ENCODE peak calls at places on chromosomes 7 and 10, in six cellular contexts. One of them, this sample, is unnamed. For H3K27me3, the result is how much of the 10 kb centered on the place peaks cover.

GRCh38 chr7:27641576-27642230 is 21.0 kb downstream of the HIBADH start:
- DNase-seq in left lung: no peak
- DNase-seq in heart right ventricle: no peak
- DNase-seq in BJ: no peak
- DNase-seq in body of pancreas: no peak
- DNase-seq in GM23248: peak
- DNase-seq in this sample: no peak

GRCh38 chr7:7220821-7221220 is 38.5 kb downstream of the C1GALT1 start:
- DNase-seq in left lung: no peak
- DNase-seq in heart right ventricle: no peak
- DNase-seq in BJ: no peak
- DNase-seq in body of pancreas: no peak
- DNase-seq in GM23248: no peak
- DNase-seq in this sample: no peak

GRCh38 chr7:135678612-135679575 is 16.6 kb downstream of the STMP1 start:
- DNase-seq in left lung: peak
- DNase-seq in heart right ventricle: peak
- DNase-seq in BJ: peak
- DNase-seq in body of pancreas: peak
- DNase-seq in GM23248: peak
- DNase-seq in this sample: peak

GRCh38 chr7:143372070-143372469 is 9.1 kb upstream of the ZYX start:
- DNase-seq in left lung: peak
- DNase-seq in heart right ventricle: peak
- DNase-seq in BJ: no peak
- DNase-seq in body of pancreas: no peak
- DNase-seq in GM23248: no peak
- DNase-seq in this sample: no peak

GRCh38 chr10:112532053-112532658 is 85.1 kb downstream of the VTI1A start:
- DNase-seq in left lung: no peak
- DNase-seq in heart right ventricle: no peak
- DNase-seq in BJ: no peak
- DNase-seq in body of pancreas: no peak
- DNase-seq in GM23248: no peak
- DNase-seq in this sample: no peak

GRCh38 chr10:19628767-19629443 is 187.3 kb upstream of the PLXDC2 start:
- DNase-seq in left lung: no peak
- DNase-seq in heart right ventricle: no peak
- DNase-seq in BJ: no peak
- DNase-seq in body of pancreas: no peak
- DNase-seq in GM23248: peak
- DNase-seq in this sample: no peak

GRCh38 chr10:33180390-33180789 is 154.1 kb downstream of the NRP1 start:
- DNase-seq in left lung: no peak
- DNase-seq in heart right ventricle: no peak
- DNase-seq in BJ: no peak
- DNase-seq in body of pancreas: no peak
- DNase-seq in GM23248: peak
- DNase-seq in this sample: no peak

GRCh38 chr7:140639366-140640053 is 1.1 kb downstream of the DENND2A start:
- DNase-seq in left lung: no peak
- DNase-seq in heart right ventricle: peak
- DNase-seq in BJ: peak
- DNase-seq in body of pancreas: no peak
- DNase-seq in GM23248: peak
- DNase-seq in this sample: no peak

GRCh38 chr10:11160982-11161554 is 143.4 kb downstream of the CELF2 start:
- DNase-seq in left lung: no peak
- DNase-seq in heart right ventricle: no peak
- DNase-seq in BJ: no peak
- DNase-seq in body of pancreas: peak
- DNase-seq in GM23248: no peak
- DNase-seq in this sample: no peak

GRCh38 chr10:103757531-103758293 is 97.7 kb downstream of the SH3PXD2A start:
- DNase-seq in left lung: peak
- DNase-seq in heart right ventricle: peak
- DNase-seq in BJ: peak
- DNase-seq in body of pancreas: peak
- DNase-seq in GM23248: peak
- DNase-seq in this sample: no peak

GRCh38 chr7:96414931-96415292 is 93.0 kb upstream of the SLC25A13 start:
- DNase-seq in left lung: no peak
- DNase-seq in heart right ventricle: peak
- DNase-seq in BJ: no peak
- DNase-seq in body of pancreas: peak
- DNase-seq in GM23248: peak
- DNase-seq in this sample: no peak

GRCh38 chr7:50653116-50653854 is 88.1 kb upstream of the DDC start:
- DNase-seq in left lung: no peak
- DNase-seq in heart right ventricle: no peak
- DNase-seq in BJ: no peak
- DNase-seq in body of pancreas: peak
- DNase-seq in GM23248: peak
- DNase-seq in this sample: no peak

GRCh38 chr7:139505563-139505962 is 17.9 kb upstream of the CLEC2L start:
- DNase-seq in left lung: no peak
- DNase-seq in heart right ventricle: no peak
- DNase-seq in BJ: no peak
- DNase-seq in body of pancreas: no peak
- DNase-seq in GM23248: peak
- DNase-seq in this sample: no peak

GRCh38 chr10:2933041-2933440 is 134.3 kb upstream of the PFKP start:
- DNase-seq in left lung: no peak
- DNase-seq in heart right ventricle: no peak
- DNase-seq in BJ: no peak
- DNase-seq in body of pancreas: no peak
- DNase-seq in GM23248: no peak
- DNase-seq in this sample: no peak

GRCh38 chr10:17003151-17003550 is 126.5 kb downstream of the CUBN start:
- DNase-seq in left lung: no peak
- DNase-seq in heart right ventricle: no peak
- DNase-seq in BJ: no peak
- DNase-seq in body of pancreas: no peak
- DNase-seq in GM23248: peak
- DNase-seq in this sample: no peak

GRCh38 chr10:17067549-17068264 is 61.9 kb downstream of the CUBN start:
- DNase-seq in left lung: no peak
- DNase-seq in heart right ventricle: no peak
- DNase-seq in BJ: no peak
- DNase-seq in body of pancreas: no peak
- DNase-seq in GM23248: peak
- DNase-seq in this sample: no peak

GRCh38 chr7:150566123-150566522 is 1.1 kb upstream of the GIMAP4 start:
- DNase-seq in left lung: no peak
- DNase-seq in heart right ventricle: no peak
- DNase-seq in BJ: no peak
- DNase-seq in body of pancreas: no peak
- DNase-seq in GM23248: no peak
- DNase-seq in this sample: no peak

GRCh38 chr10:57961487-57961886 is 306.2 kb downstream of the IPMK start:
- DNase-seq in left lung: no peak
- DNase-seq in heart right ventricle: no peak
- DNase-seq in BJ: no peak
- DNase-seq in body of pancreas: no peak
- DNase-seq in GM23248: no peak
- DNase-seq in this sample: no peak

GRCh38 chr7:38660427-38661099 is 29.4 kb upstream of the AMPH start:
- DNase-seq in left lung: no peak
- DNase-seq in heart right ventricle: no peak
- DNase-seq in BJ: no peak
- DNase-seq in body of pancreas: no peak
- DNase-seq in GM23248: peak
- DNase-seq in this sample: no peak

GRCh38 chr10:68647928-68648327 is 73.1 kb upstream of the CCAR1 start:
- DNase-seq in left lung: no peak
- DNase-seq in heart right ventricle: no peak
- DNase-seq in BJ: peak
- DNase-seq in body of pancreas: no peak
- DNase-seq in GM23248: peak
- DNase-seq in this sample: no peak

GRCh38 chr7:133275008-133275407 is 22.1 kb downstream of the EXOC4 start:
- DNase-seq in left lung: no peak
- DNase-seq in heart right ventricle: no peak
- DNase-seq in BJ: no peak
- DNase-seq in body of pancreas: no peak
- DNase-seq in GM23248: no peak
- DNase-seq in this sample: no peak

GRCh38 chr10:99524050-99524666 is 8.6 kb upstream of the NKX2-3 start:
- DNase-seq in left lung: no peak
- DNase-seq in heart right ventricle: no peak
- DNase-seq in BJ: no peak
- DNase-seq in body of pancreas: no peak
- DNase-seq in GM23248: no peak
- DNase-seq in this sample: no peak

GRCh38 chr10:99522511-99523250 is 10.1 kb upstream of the NKX2-3 start:
- DNase-seq in left lung: no peak
- DNase-seq in heart right ventricle: no peak
- DNase-seq in BJ: no peak
- DNase-seq in body of pancreas: no peak
- DNase-seq in GM23248: no peak
- DNase-seq in this sample: no peak

GRCh38 chr10:99522078-99522479 is 10.7 kb upstream of the NKX2-3 start:
- DNase-seq in left lung: no peak
- DNase-seq in heart right ventricle: no peak
- DNase-seq in BJ: no peak
- DNase-seq in body of pancreas: no peak
- DNase-seq in GM23248: no peak
- DNase-seq in this sample: no peak

GRCh38 chr10:99524736-99525380 is 7.9 kb upstream of the NKX2-3 start:
- DNase-seq in left lung: no peak
- DNase-seq in heart right ventricle: no peak
- DNase-seq in BJ: no peak
- DNase-seq in body of pancreas: no peak
- DNase-seq in GM23248: no peak
- DNase-seq in this sample: no peak

DNA sequence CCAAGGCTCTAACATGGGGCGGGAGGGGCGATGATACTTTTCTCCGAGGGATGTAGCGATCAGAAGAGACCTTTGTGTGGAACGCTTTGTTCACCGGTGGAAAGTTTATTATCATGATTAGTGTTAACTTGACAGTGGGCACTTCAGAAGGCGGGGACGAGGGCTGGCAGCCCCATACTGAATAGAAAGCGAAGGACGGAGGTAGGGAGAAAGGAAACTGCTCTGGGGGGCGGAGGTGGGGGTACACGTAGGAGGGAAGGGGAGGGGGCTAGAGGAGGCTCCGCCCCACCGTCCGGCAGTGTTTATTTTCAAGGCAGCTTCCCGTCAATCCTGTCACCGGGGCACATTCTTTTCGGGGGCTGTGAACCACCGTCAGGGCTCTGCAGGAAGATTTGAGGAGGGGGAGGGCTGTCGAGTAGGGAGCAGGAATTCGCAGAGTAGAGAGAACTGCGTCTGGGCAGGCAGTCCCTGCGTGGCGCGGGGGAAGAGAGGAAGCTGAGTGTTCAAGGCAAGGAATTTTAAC is 9.4 kb upstream of the NKX2-3 start:
- DNase-seq in left lung: no peak
- DNase-seq in heart right ventricle: no peak
- DNase-seq in BJ: no peak
- DNase-seq in body of pancreas: no peak
- DNase-seq in GM23248: no peak
- DNase-seq in this sample: no peak
- H3K27me3 ChIP-seq in left lung: half or more
- H3K27me3 ChIP-seq in heart right ventricle: half or more
- H3K27me3 ChIP-seq in BJ: half or more
- H3K27me3 ChIP-seq in body of pancreas: half or more
- H3K27me3 ChIP-seq in GM23248: half or more
- H3K27me3 ChIP-seq in this sample: under half

GRCh38 chr10:99534456-99534938 is 1.8 kb downstream of the NKX2-3 start:
- DNase-seq in left lung: no peak
- DNase-seq in heart right ventricle: no peak
- DNase-seq in BJ: no peak
- DNase-seq in body of pancreas: no peak
- DNase-seq in GM23248: no peak
- DNase-seq in this sample: no peak

GRCh38 chr10:99537381-99538286 is 4.9 kb downstream of the NKX2-3 start:
- DNase-seq in left lung: no peak
- DNase-seq in heart right ventricle: no peak
- DNase-seq in BJ: no peak
- DNase-seq in body of pancreas: no peak
- DNase-seq in GM23248: no peak
- DNase-seq in this sample: no peak

GRCh38 chr10:99536400-99537254 is 3.9 kb downstream of the NKX2-3 start:
- DNase-seq in left lung: no peak
- DNase-seq in heart right ventricle: no peak
- DNase-seq in BJ: no peak
- DNase-seq in body of pancreas: no peak
- DNase-seq in GM23248: no peak
- DNase-seq in this sample: no peak

GRCh38 chr10:99534939-99535763 is 2.4 kb downstream of the NKX2-3 start:
- DNase-seq in left lung: no peak
- DNase-seq in heart right ventricle: no peak
- DNase-seq in BJ: no peak
- DNase-seq in body of pancreas: no peak
- DNase-seq in GM23248: peak
- DNase-seq in this sample: no peak

GRCh38 chr10:99535764-99536399 is 3.1 kb downstream of the NKX2-3 start:
- DNase-seq in left lung: no peak
- DNase-seq in heart right ventricle: no peak
- DNase-seq in BJ: no peak
- DNase-seq in body of pancreas: no peak
- DNase-seq in GM23248: no peak
- DNase-seq in this sample: no peak
- H3K27me3 ChIP-seq in left lung: half or more
- H3K27me3 ChIP-seq in heart right ventricle: half or more
- H3K27me3 ChIP-seq in BJ: half or more
- H3K27me3 ChIP-seq in body of pancreas: half or more
- H3K27me3 ChIP-seq in GM23248: half or more
- H3K27me3 ChIP-seq in this sample: under half

GRCh38 chr10:92688573-92688926 is 1.2 kb upstream of the HHEX start:
- DNase-seq in left lung: no peak
- DNase-seq in heart right ventricle: no peak
- DNase-seq in BJ: no peak
- DNase-seq in body of pancreas: no peak
- DNase-seq in GM23248: no peak
- DNase-seq in this sample: no peak

GRCh38 chr10:92691042-92691590 is 1.4 kb downstream of the HHEX start:
- DNase-seq in left lung: peak
- DNase-seq in heart right ventricle: no peak
- DNase-seq in BJ: no peak
- DNase-seq in body of pancreas: peak
- DNase-seq in GM23248: no peak
- DNase-seq in this sample: no peak

GRCh38 chr10:92690211-92691041 is 671 bp downstream of the HHEX start:
- DNase-seq in left lung: peak
- DNase-seq in heart right ventricle: peak
- DNase-seq in BJ: no peak
- DNase-seq in body of pancreas: peak
- DNase-seq in GM23248: peak
- DNase-seq in this sample: no peak

GRCh38 chr10:92688927-92689662 is 660 bp upstream of the HHEX start:
- DNase-seq in left lung: peak
- DNase-seq in heart right ventricle: peak
- DNase-seq in BJ: no peak
- DNase-seq in body of pancreas: peak
- DNase-seq in GM23248: peak
- DNase-seq in this sample: no peak

GRCh38 chr10:92689663-92690210 is at the start of gene HHEX:
- DNase-seq in left lung: peak
- DNase-seq in heart right ventricle: peak
- DNase-seq in BJ: no peak
- DNase-seq in body of pancreas: peak
- DNase-seq in GM23248: peak
- DNase-seq in this sample: no peak
- H3K27me3 ChIP-seq in left lung: under half
- H3K27me3 ChIP-seq in heart right ventricle: half or more
- H3K27me3 ChIP-seq in BJ: under half
- H3K27me3 ChIP-seq in body of pancreas: under half
- H3K27me3 ChIP-seq in GM23248: under half
- H3K27me3 ChIP-seq in this sample: under half

GRCh38 chr10:79995979-79996629 is 47.2 kb upstream of the SFTPD start:
- DNase-seq in left lung: no peak
- DNase-seq in heart right ventricle: no peak
- DNase-seq in BJ: no peak
- DNase-seq in body of pancreas: peak
- DNase-seq in GM23248: no peak
- DNase-seq in this sample: no peak
- H3K27me3 ChIP-seq in left lung: under half
- H3K27me3 ChIP-seq in heart right ventricle: under half
- H3K27me3 ChIP-seq in BJ: under half
- H3K27me3 ChIP-seq in body of pancreas: under half
- H3K27me3 ChIP-seq in GM23248: under half
- H3K27me3 ChIP-seq in this sample: under half

This sample was measured in thoracic aorta.